ENCODE peak calls at places on chromosome 1, in eight cellular contexts. Z, G, T, M, E, W, L and X are unnamed samples.

GRCh38 chr1:26799479-26800133 is 11.9 kb downstream of the PIGV start:
- DNase-seq in Z (peak; percentile 71), G (peak; percentile 69), T (peak; percentile 26), M (peak; percentile 38), E (no peak), W (peak; percentile 78), L (peak; percentile 94), X (no peak)

GRCh38 chr1:152577168-152577567 is 3.1 kb downstream of the LCE3D start:
- DNase-seq in Z (no peak), G (no peak), T (no peak), M (no peak), E (no peak), W (no peak), L (no peak), X (no peak)

GRCh38 chr1:20280906-20281305 is 9.8 kb upstream of the VWA5B1 start:
- DNase-seq in Z (no peak), G (no peak), T (no peak), M (no peak), E (no peak), W (no peak), L (no peak), X (no peak)

GRCh38 chr1:28359592-28360239 is 9.8 kb upstream of the PHACTR4 start:
- DNase-seq in Z (peak; percentile 76), G (peak; percentile 74), T (peak; percentile 83), M (peak; percentile 57), E (peak; percentile 90), W (peak; percentile 64), L (peak; percentile 75), X (peak; percentile 93)

GRCh38 chr1:83910461-83910860 is 88.5 kb downstream of the TTLL7 start:
- DNase-seq in Z (no peak), G (no peak), T (no peak), M (no peak), E (no peak), W (no peak), L (peak; percentile 74), X (no peak)

GRCh38 chr1:41918450-41919043 is at the start of gene HIVEP3:
- DNase-seq in Z (no peak), G (no peak), T (no peak), M (no peak), E (no peak), W (no peak), L (peak; percentile 59), X (peak; percentile 86)

GRCh38 chr1:219560856-219561255 is 52.0 kb downstream of the ZC3H11B start:
- DNase-seq in Z (no peak), G (no peak), T (no peak), M (no peak), E (no peak), W (no peak), L (no peak), X (no peak)

GRCh38 chr1:83960669-83961277 is 38.2 kb downstream of the TTLL7 start:
- DNase-seq in Z (no peak), G (no peak), T (no peak), M (no peak), E (no peak), W (no peak), L (peak; percentile 12), X (no peak)

GRCh38 chr1:169060906-169061683 is 45.4 kb upstream of the ATP1B1 start:
- DNase-seq in Z (no peak), G (no peak), T (no peak), M (no peak), E (no peak), W (no peak), L (no peak), X (peak; percentile 47)

GRCh38 chr1:198096390-198096789 is 60.4 kb upstream of the NEK7 start:
- DNase-seq in Z (no peak), G (no peak), T (no peak), M (no peak), E (no peak), W (no peak), L (no peak), X (no peak)

GRCh38 chr1:102954576-102954975 is 153.7 kb downstream of the COL11A1 start:
- DNase-seq in Z (no peak), G (no peak), T (no peak), M (no peak), E (no peak), W (no peak), L (no peak), X (no peak)

GRCh38 chr1:199157494-199157893 is 518.7 kb downstream of the PTPRC start:
- DNase-seq in Z (no peak), G (no peak), T (no peak), M (no peak), E (no peak), W (no peak), L (no peak), X (no peak)

GRCh38 chr1:206828765-206829164 is 36.7 kb upstream of the IL20 start:
- DNase-seq in Z (no peak), G (no peak), T (no peak), M (no peak), E (no peak), W (no peak), L (no peak), X (peak; percentile 34)

GRCh38 chr1:218809625-218810024 is 364.1 kb upstream of the LYPLAL1 start:
- DNase-seq in Z (no peak), G (no peak), T (no peak), M (no peak), E (peak; percentile 31), W (no peak), L (peak; percentile 64), X (no peak)

GRCh38 chr1:46423574-46424240 is 29.6 kb downstream of the FAAH start:
- DNase-seq in Z (no peak), G (peak; percentile 33), T (no peak), M (no peak), E (no peak), W (no peak), L (no peak), X (no peak)

GRCh38 chr1:213041443-213041842 is 9.6 kb upstream of the RPS6KC1 start:
- DNase-seq in Z (no peak), G (no peak), T (no peak), M (no peak), E (no peak), W (no peak), L (peak; percentile 62), X (no peak)

GRCh38 chr1:180614746-180615145 is 17.1 kb upstream of the XPR1 start:
- DNase-seq in Z (no peak), G (no peak), T (no peak), M (no peak), E (no peak), W (no peak), L (no peak), X (no peak)

GRCh38 chr1:180611016-180611930 is 20.5 kb upstream of the XPR1 start:
- DNase-seq in Z (no peak), G (no peak), T (no peak), M (no peak), E (peak; percentile 88), W (no peak), L (peak; percentile 34), X (no peak)

GRCh38 chr1:180609643-180610555 is 21.9 kb upstream of the XPR1 start:
- DNase-seq in Z (no peak), G (no peak), T (no peak), M (no peak), E (no peak), W (no peak), L (peak; percentile 81), X (no peak)

GRCh38 chr1:180610556-180611015 is 21.2 kb upstream of the XPR1 start:
- DNase-seq in Z (no peak), G (no peak), T (no peak), M (no peak), E (no peak), W (no peak), L (no peak), X (no peak)

DNA sequence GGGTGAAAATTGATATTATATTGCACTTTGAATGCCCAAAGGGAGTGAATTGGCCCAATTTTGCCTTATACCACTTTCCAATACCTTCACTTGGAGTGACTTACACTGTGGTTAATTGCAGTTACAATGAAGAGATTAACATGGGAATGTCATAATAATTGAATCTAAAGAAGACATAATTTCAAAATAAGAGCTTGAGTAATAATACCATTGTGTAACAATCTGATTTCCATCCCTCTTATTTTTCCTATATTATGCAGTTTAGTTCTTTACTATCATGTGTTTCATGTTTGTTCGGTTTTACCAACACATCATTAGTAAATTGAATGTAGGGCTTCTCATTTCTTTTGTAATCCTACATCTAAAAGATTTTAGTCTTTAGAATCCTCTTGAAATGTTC is 19.2 kb upstream of the XPR1 start:
- DNase-seq in Z (no peak), G (no peak), T (no peak), M (no peak), E (no peak), W (no peak), L (no peak), X (no peak)
- H3K27ac ChIP-seq in Z (no peak overlapping the region), G (peak overlapping the region; percentile 79), T (no peak overlapping the region), M (no peak overlapping the region), E (peak overlapping the region; percentile 75), W (peak overlapping the region; percentile 83), L (no peak overlapping the region), X (peak overlapping the region; percentile 62)

GRCh38 chr1:226675720-226676357 is 63.2 kb downstream of the ITPKB start:
- DNase-seq in Z (no peak), G (no peak), T (no peak), M (no peak), E (peak; percentile 94), W (no peak), L (no peak), X (no peak)
- H3K27ac ChIP-seq in Z (no peak overlapping the region), G (peak overlapping the region; percentile 91), T (peak overlapping the region; percentile 69), M (peak overlapping the region; percentile 94), E (no peak overlapping the region), W (peak overlapping the region; percentile 91), L (no peak overlapping the region), X (no peak overlapping the region)

GRCh38 chr1:171212607-171213347 is 27.7 kb downstream of the FMO2 start:
- DNase-seq in Z (no peak), G (no peak), T (no peak), M (no peak), E (peak; percentile 49), W (no peak), L (no peak), X (no peak)
- H3K27ac ChIP-seq in Z (no peak overlapping the region), G (no peak overlapping the region), T (no peak overlapping the region), M (no peak overlapping the region), E (no peak overlapping the region), W (peak overlapping the region; percentile 71), L (no peak overlapping the region), X (no peak overlapping the region)

GRCh38 chr1:235366286-235366685 is 941 bp upstream of the TBCE start:
- DNase-seq in Z (no peak), G (no peak), T (no peak), M (no peak), E (no peak), W (no peak), L (no peak), X (no peak)
- H3K27ac ChIP-seq in Z (no peak overlapping the region), G (peak overlapping the region; percentile 91), T (no peak overlapping the region), M (no peak overlapping the region), E (no peak overlapping the region), W (peak overlapping the region; percentile 93), L (no peak overlapping the region), X (no peak overlapping the region)